ENCODE peak calls at places on chromosomes 6 and 20, in six cellular contexts. F is psoas muscle, C is GM23248, Y is RWPE2, D is suprapubic skin, H is colonic mucosa. P is an unnamed sample. For H3K4me1, the result is how much of the 10 kb centered on the place peaks cover.

GRCh38 chr6:124372076-124372475 is 568.4 kb downstream of the NKAIN2 start:
- DNase-seq in F (no peak), C (no peak), Y (no peak), D (no peak), H (no peak), P (no peak)

GRCh38 chr20:23636182-23636907 is 1.4 kb downstream of the CST3 start:
- DNase-seq in F (peak), C (peak), Y (no peak), D (no peak), H (no peak), P (no peak)

GRCh38 chr6:109363753-109364152 is 18.5 kb downstream of the CD164 start:
- DNase-seq in F (no peak), C (no peak), Y (no peak), D (no peak), H (no peak), P (no peak)

GRCh38 chr6:117555882-117556498 is 46.3 kb downstream of the GOPC start:
- DNase-seq in F (no peak), C (peak), Y (no peak), D (no peak), H (peak), P (no peak)

GRCh38 chr20:24742989-24743388 is 206.1 kb upstream of the CST7 start:
- DNase-seq in F (no peak), C (no peak), Y (no peak), D (no peak), H (no peak), P (no peak)

GRCh38 chr6:143999406-143999805 is 8.7 kb downstream of the PLAGL1 start:
- DNase-seq in F (no peak), C (peak), Y (no peak), D (no peak), H (no peak), P (no peak)

GRCh38 chr20:62349537-62350097 is 17.5 kb downstream of the LAMA5 start:
- DNase-seq in F (no peak), C (peak), Y (no peak), D (no peak), H (no peak), P (no peak)

GRCh38 chr6:64467656-64468055 is 832.1 kb downstream of the PHF3 start:
- DNase-seq in F (no peak), C (no peak), Y (no peak), D (no peak), H (no peak), P (no peak)

GRCh38 chr6:155949256-155949655 is 493.6 kb upstream of the NOX3 start:
- DNase-seq in F (no peak), C (no peak), Y (no peak), D (no peak), H (no peak), P (no peak)

GRCh38 chr6:40315055-40315454 is 272.1 kb downstream of the LRFN2 start:
- DNase-seq in F (peak), C (no peak), Y (no peak), D (no peak), H (no peak), P (no peak)

GRCh38 chr20:45359069-45359405 is 3.9 kb upstream of the SYS1 start:
- DNase-seq in F (peak), C (peak), Y (no peak), D (no peak), H (no peak), P (peak)

GRCh38 chr6:15242937-15243614 is 2.8 kb upstream of the JARID2 start:
- DNase-seq in F (no peak), C (no peak), Y (no peak), D (no peak), H (no peak), P (no peak)

GRCh38 chr6:86276056-86276455 is 633.4 kb upstream of the SYNCRIP start:
- DNase-seq in F (no peak), C (no peak), Y (no peak), D (no peak), H (no peak), P (no peak)

GRCh38 chr6:2478200-2478599 is 232.8 kb upstream of the GMDS start:
- DNase-seq in F (no peak), C (peak), Y (no peak), D (no peak), H (no peak), P (no peak)

GRCh38 chr6:168075787-168076202 is 3.2 kb downstream of the FRMD1 start:
- DNase-seq in F (no peak), C (no peak), Y (no peak), D (no peak), H (no peak), P (no peak)

GRCh38 chr6:168078199-168078942 is 641 bp downstream of the FRMD1 start:
- DNase-seq in F (no peak), C (no peak), Y (no peak), D (no peak), H (no peak), P (no peak)

GRCh38 chr6:168080397-168081077 is 1.5 kb upstream of the FRMD1 start:
- DNase-seq in F (no peak), C (no peak), Y (no peak), D (no peak), H (no peak), P (no peak)

GRCh38 chr6:168081858-168082546 is 3.0 kb upstream of the FRMD1 start:
- DNase-seq in F (no peak), C (no peak), Y (no peak), D (no peak), H (no peak), P (no peak)

DNA sequence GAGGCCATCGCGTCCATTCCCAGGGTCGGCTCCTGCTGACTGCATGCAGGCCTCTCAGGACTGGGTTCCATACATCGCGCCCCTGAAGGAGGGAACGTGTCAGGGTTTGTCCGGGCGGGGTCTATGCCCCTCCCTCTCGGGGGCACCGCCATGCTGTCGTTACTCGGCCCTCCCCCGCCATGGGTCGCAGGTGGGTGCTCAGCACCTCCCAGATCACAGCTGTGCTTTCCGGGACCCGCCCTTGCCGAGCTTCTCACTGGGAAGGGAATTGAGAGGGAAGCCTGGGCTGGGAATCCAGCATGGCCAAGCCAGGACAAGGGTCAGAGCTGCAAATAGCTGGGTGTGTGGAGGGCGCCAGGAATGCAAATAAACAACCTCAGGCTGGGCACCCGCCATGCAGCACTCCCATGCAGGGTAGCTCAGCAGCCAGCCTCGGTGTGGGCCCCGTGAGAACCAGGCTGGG is at the start of gene FRMD1:
- DNase-seq in F (no peak), C (no peak), Y (no peak), D (no peak), H (peak), P (no peak)
- H3K4me1 ChIP-seq in F (under half), C (under half), Y (under half), D (under half), H (under half), P (under half)

GRCh38 chr6:119834418-119834817 is 484.9 kb upstream of the MAN1A1 start:
- DNase-seq in F (no peak), C (no peak), Y (no peak), D (no peak), H (no peak), P (no peak)

GRCh38 chr6:119829006-119829405 is 479.4 kb upstream of the MAN1A1 start:
- DNase-seq in F (no peak), C (no peak), Y (no peak), D (no peak), H (no peak), P (no peak)

GRCh38 chr6:119830494-119831295 is 481.1 kb upstream of the MAN1A1 start:
- DNase-seq in F (no peak), C (no peak), Y (peak), D (no peak), H (no peak), P (no peak)

GRCh38 chr6:119832411-119832810 is 482.9 kb upstream of the MAN1A1 start:
- DNase-seq in F (no peak), C (no peak), Y (no peak), D (no peak), H (no peak), P (no peak)

GRCh38 chr6:119830069-119830468 is 480.5 kb upstream of the MAN1A1 start:
- DNase-seq in F (no peak), C (no peak), Y (no peak), D (no peak), H (no peak), P (no peak)
- H3K4me1 ChIP-seq in F (under half), C (under half), Y (under half), D (under half), H (under half), P (under half)

GRCh38 chr6:99424022-99424421 is 1.1 kb downstream of the PNISR start:
- DNase-seq in F (no peak), C (no peak), Y (no peak), D (no peak), H (no peak), P (no peak)
- H3K4me1 ChIP-seq in F (half or more), C (under half), Y (under half), D (half or more), H (under half), P (half or more)

DNA sequence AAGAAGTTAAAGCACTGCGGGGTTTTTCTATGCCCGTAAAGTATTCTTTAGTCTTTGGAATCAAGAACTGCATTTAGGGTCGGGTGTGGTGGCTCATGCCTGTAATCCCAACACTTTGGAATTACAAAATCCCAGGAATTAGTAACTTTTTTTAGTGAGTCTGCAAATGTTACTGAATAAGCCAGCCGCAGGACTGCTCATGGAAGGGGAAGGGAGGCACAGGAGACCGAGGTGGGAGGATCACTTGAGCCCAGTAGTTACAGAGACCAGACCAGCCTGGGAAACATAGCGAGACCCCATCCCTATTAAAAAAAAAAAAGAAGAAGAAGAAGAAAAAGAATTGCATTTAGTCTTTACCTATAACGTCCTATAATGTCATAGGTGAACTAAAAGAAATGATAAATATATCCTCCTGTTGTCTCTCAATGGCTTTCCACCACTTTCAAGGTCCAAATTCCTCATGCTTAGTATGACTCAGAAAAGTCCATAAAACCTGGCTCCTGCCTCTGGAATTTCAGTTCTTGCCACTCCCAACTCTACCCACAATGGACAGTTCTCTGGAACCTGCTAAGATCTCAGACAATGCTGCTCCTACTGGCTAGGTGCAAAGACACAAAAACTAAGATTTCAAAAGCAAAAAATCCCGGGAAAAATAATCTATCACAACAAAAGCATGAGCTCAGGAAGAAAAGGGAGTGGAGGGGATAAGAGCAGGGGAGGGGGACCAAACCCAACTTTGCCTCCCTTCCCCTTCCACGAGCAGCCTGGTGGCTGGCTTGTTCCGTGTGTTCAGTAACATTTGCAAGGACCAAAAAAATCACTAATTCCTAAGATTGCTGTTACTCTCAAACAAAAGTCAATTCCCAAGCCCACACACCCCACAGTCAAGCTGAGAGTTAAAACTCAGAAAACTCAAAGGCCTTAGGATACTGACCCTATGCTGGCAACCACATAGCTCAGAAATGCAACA is 39.0 kb downstream of the B4GALT5 start:
- DNase-seq in F (no peak), C (peak), Y (no peak), D (no peak), H (peak), P (no peak)
- H3K4me1 ChIP-seq in F (half or more), C (half or more), Y (half or more), D (half or more), H (under half), P (under half)

P was measured in sigmoid colon.